ENCODE peak calls at places on chromosome 9, in four cellular contexts. K, E, T and G are unnamed samples.

GRCh38 chr9:32581512-32582143 is 8.7 kb upstream of the NDUFB6 start:
- DNase-seq in E (peak), T (peak), K (no peak), G (peak)

GRCh38 chr9:114461468-114461867 is 43.8 kb downstream of the WHRN start:
- DNase-seq in K (no peak), T (no peak), E (no peak), G (no peak)

GRCh38 chr9:107881625-107882300 is 392.2 kb upstream of the KLF4 start:
- DNase-seq in T (peak), K (no peak), E (no peak), G (no peak)

GRCh38 chr9:83401328-83401895 is 136.8 kb downstream of the FRMD3 start:
- DNase-seq in T (no peak), E (no peak), K (no peak), G (peak)

GRCh38 chr9:124372038-124372437 is 43.2 kb downstream of the PSMB7 start:
- DNase-seq in E (no peak), T (no peak), K (no peak), G (no peak)

GRCh38 chr9:129141066-129142041 is 30.1 kb downstream of the PTPA start:
- DNase-seq in T (peak), K (no peak), E (peak), G (peak)

GRCh38 chr9:98521141-98521540 is 187.6 kb downstream of the GABBR2 start:
- DNase-seq in E (no peak), T (peak), K (no peak), G (peak)

GRCh38 chr9:73810585-73811215 is 659.0 kb downstream of the ANXA1 start:
- DNase-seq in T (no peak), E (peak), K (no peak), G (no peak)

GRCh38 chr9:91903126-91903911 is 46.7 kb downstream of the ROR2 start:
- DNase-seq in T (no peak), K (no peak), E (no peak), G (no peak)

GRCh38 chr9:74953235-74953741 is 576 bp upstream of the C9orf40 start:
- DNase-seq in T (peak), K (no peak), E (peak), G (peak)

GRCh38 chr9:82031538-82032280 is 43.1 kb downstream of the SPATA31D1 start:
- DNase-seq in K (no peak), T (peak), E (peak), G (peak)

GRCh38 chr9:76643399-76644117 is 120.7 kb upstream of the PCA3 start:
- DNase-seq in E (no peak), T (no peak), K (no peak), G (no peak)

GRCh38 chr9:96441798-96442445 is 8.0 kb upstream of the HABP4 start:
- DNase-seq in K (no peak), E (peak), T (peak), G (peak)

GRCh38 chr9:119368179-119368578 is 1.1 kb downstream of the BRINP1 start:
- DNase-seq in E (no peak), K (no peak), T (no peak), G (no peak)

GRCh38 chr9:105148328-105149006 is 96.0 kb upstream of the SLC44A1 start:
- DNase-seq in E (no peak), K (no peak), T (no peak), G (peak)

GRCh38 chr9:87433853-87434252 is 63.8 kb upstream of the DAPK1 start:
- DNase-seq in T (no peak), E (no peak), K (no peak), G (no peak)

GRCh38 chr9:4955836-4956235 is 29.2 kb upstream of the JAK2 start:
- DNase-seq in E (no peak), K (no peak), T (peak), G (no peak)

GRCh38 chr9:1373445-1373844 is 323.3 kb downstream of the DMRT2 start:
- DNase-seq in T (no peak), K (no peak), E (no peak), G (no peak)

GRCh38 chr9:93730643-93731042 is 154.3 kb downstream of the PHF2 start:
- DNase-seq in T (no peak), K (no peak), E (no peak), G (no peak)

GRCh38 chr9:132391446-132391845 is 15.2 kb downstream of the TTF1 start:
- DNase-seq in E (no peak), T (no peak), K (no peak), G (no peak)

GRCh38 chr9:130446111-130446861 is 1.5 kb downstream of the ASS1 start:
- DNase-seq in T (peak), K (no peak), E (peak), G (peak)

GRCh38 chr9:91775011-91775707 is 174.9 kb downstream of the ROR2 start:
- DNase-seq in T (peak), E (peak), K (no peak), G (peak)

GRCh38 chr9:120593955-120594277 is 13.9 kb upstream of the CDK5RAP2 start:
- DNase-seq in T (no peak), K (no peak), E (no peak), G (no peak)

GRCh38 chr9:108271646-108272349 is 584.0 kb downstream of the ACTL7B start:
- DNase-seq in T (peak), K (no peak), E (peak), G (peak)

GRCh38 chr9:2241875-2242741 is 227.0 kb downstream of the SMARCA2 start:
- DNase-seq in K (peak), E (peak), T (peak), G (peak)

GRCh38 chr9:108184941-108185340 is 670.8 kb downstream of the ACTL7B start:
- DNase-seq in K (no peak), E (no peak), T (peak), G (peak)

GRCh38 chr9:128115187-128116103 is 12.1 kb downstream of the PTGES2 start:
- DNase-seq in E (no peak), K (no peak), T (no peak), G (no peak)

GRCh38 chr9:83569326-83569725 is 31.1 kb upstream of the FRMD3 start:
- DNase-seq in T (no peak), E (no peak), K (no peak), G (no peak)

GRCh38 chr9:104795082-104795481 is 31.2 kb downstream of the NIPSNAP3B start:
- DNase-seq in E (no peak), K (no peak), T (peak), G (no peak)

GRCh38 chr9:114238919-114239879 is 83.7 kb upstream of the ORM1 start:
- DNase-seq in T (peak), K (no peak), E (no peak), G (peak)

GRCh38 chr9:134223091-134223490 is 58.7 kb upstream of the RNU6ATAC start:
- DNase-seq in K (no peak), T (no peak), E (no peak), G (peak)

GRCh38 chr9:79184821-79185220 is 386.9 kb upstream of the TLE4 start:
- DNase-seq in E (peak), T (peak), K (no peak), G (no peak)

GRCh38 chr9:33415152-33416038 is 13.0 kb upstream of the AQP7 start:
- DNase-seq in K (no peak), T (peak), E (peak), G (peak)

GRCh38 chr9:15277400-15278137 is 29.4 kb downstream of the TTC39B start:
- DNase-seq in T (peak), E (peak), K (no peak), G (peak)

GRCh38 chr9:127684576-127684975 is 22.2 kb upstream of the CFAP157 start:
- DNase-seq in T (peak), E (peak), K (no peak), G (peak)

GRCh38 chr9:136694163-136694864 is 7.1 kb upstream of the AGPAT2 start:
- DNase-seq in T (peak), E (peak), K (no peak), G (peak)

GRCh38 chr9:15231788-15232635 is 75.0 kb downstream of the TTC39B start:
- DNase-seq in E (no peak), T (no peak), K (no peak), G (peak)

GRCh38 chr9:5493597-5494511 is 16.5 kb upstream of the PDCD1LG2 start:
- DNase-seq in K (peak), T (peak), E (peak), G (peak)

GRCh38 chr9:69740872-69741505 is 18.8 kb downstream of the PTAR1 start:
- DNase-seq in E (no peak), T (no peak), K (no peak), G (no peak)